ENCODE peak calls at places on chromosomes 1 and 21, in six cellular contexts. One of them, this sample, is unnamed.

GRCh38 chr1:18575620-18576019 is 55.0 kb upstream of the PAX7 start:
- DNase-seq in uterus: no peak
- DNase-seq in endothelial cell of umbilical vein: peak; percentile 18
- DNase-seq in small intestine: peak; percentile 29
- DNase-seq in mammary epithelial cell: no peak
- DNase-seq in neuronal stem cell: peak; percentile 85
- DNase-seq in this sample: peak; percentile 8

GRCh38 chr21:34878940-34879339 is 170.2 kb downstream of the RUNX1 start:
- DNase-seq in uterus: no peak
- DNase-seq in endothelial cell of umbilical vein: no peak
- DNase-seq in small intestine: no peak
- DNase-seq in mammary epithelial cell: no peak
- DNase-seq in neuronal stem cell: no peak
- DNase-seq in this sample: peak; percentile 64

GRCh38 chr1:82399093-82399492 is 598.4 kb downstream of the ADGRL2 start:
- DNase-seq in uterus: no peak
- DNase-seq in endothelial cell of umbilical vein: peak; percentile 3
- DNase-seq in small intestine: no peak
- DNase-seq in mammary epithelial cell: no peak
- DNase-seq in neuronal stem cell: no peak
- DNase-seq in this sample: no peak

GRCh38 chr1:154607748-154608521 is at the start of gene ADAR:
- DNase-seq in uterus: peak; percentile 94
- DNase-seq in endothelial cell of umbilical vein: peak; percentile 94
- DNase-seq in small intestine: peak; percentile 96
- DNase-seq in mammary epithelial cell: peak; percentile 96
- DNase-seq in neuronal stem cell: peak; percentile 62
- DNase-seq in this sample: peak; percentile 93

GRCh38 chr1:113303252-113303651 is 87.1 kb upstream of the MAGI3 start:
- DNase-seq in uterus: no peak
- DNase-seq in endothelial cell of umbilical vein: no peak
- DNase-seq in small intestine: no peak
- DNase-seq in mammary epithelial cell: no peak
- DNase-seq in neuronal stem cell: no peak
- DNase-seq in this sample: no peak

GRCh38 chr1:248851390-248851789 is 7.5 kb downstream of the ZNF692 start:
- DNase-seq in uterus: no peak
- DNase-seq in endothelial cell of umbilical vein: no peak
- DNase-seq in small intestine: no peak
- DNase-seq in mammary epithelial cell: no peak
- DNase-seq in neuronal stem cell: no peak
- DNase-seq in this sample: no peak

GRCh38 chr1:66395202-66396061 is 138.5 kb upstream of the SGIP1 start:
- DNase-seq in uterus: no peak
- DNase-seq in endothelial cell of umbilical vein: no peak
- DNase-seq in small intestine: no peak
- DNase-seq in mammary epithelial cell: peak; percentile 38
- DNase-seq in neuronal stem cell: no peak
- DNase-seq in this sample: no peak

GRCh38 chr1:85319931-85320330 is 43.5 kb upstream of the BCL10 start:
- DNase-seq in uterus: no peak
- DNase-seq in endothelial cell of umbilical vein: peak; percentile 90
- DNase-seq in small intestine: no peak
- DNase-seq in mammary epithelial cell: no peak
- DNase-seq in neuronal stem cell: no peak
- DNase-seq in this sample: peak; percentile 79

GRCh38 chr21:28325618-28326017 is 667.1 kb downstream of the LTN1 start:
- DNase-seq in uterus: no peak
- DNase-seq in endothelial cell of umbilical vein: no peak
- DNase-seq in small intestine: no peak
- DNase-seq in mammary epithelial cell: peak; percentile 79
- DNase-seq in neuronal stem cell: no peak
- DNase-seq in this sample: peak; percentile 81

GRCh38 chr1:149888999-149889289 is 10.4 kb upstream of the BOLA1 start:
- DNase-seq in uterus: peak; percentile 53
- DNase-seq in endothelial cell of umbilical vein: no peak
- DNase-seq in small intestine: no peak
- DNase-seq in mammary epithelial cell: peak; percentile 44
- DNase-seq in neuronal stem cell: no peak
- DNase-seq in this sample: no peak

GRCh38 chr1:176051902-176052518 is 155.1 kb downstream of the COP1 start:
- DNase-seq in uterus: no peak
- DNase-seq in endothelial cell of umbilical vein: no peak
- DNase-seq in small intestine: no peak
- DNase-seq in mammary epithelial cell: peak; percentile 21
- DNase-seq in neuronal stem cell: no peak
- DNase-seq in this sample: peak; percentile 55

GRCh38 chr21:42277593-42277992 is 37.6 kb downstream of the TFF3 start:
- DNase-seq in uterus: no peak
- DNase-seq in endothelial cell of umbilical vein: peak; percentile 77
- DNase-seq in small intestine: no peak
- DNase-seq in mammary epithelial cell: no peak
- DNase-seq in neuronal stem cell: no peak
- DNase-seq in this sample: no peak

GRCh38 chr1:57307382-57307781 is 116.5 kb downstream of the DAB1 start:
- DNase-seq in uterus: no peak
- DNase-seq in endothelial cell of umbilical vein: no peak
- DNase-seq in small intestine: peak; percentile 91
- DNase-seq in mammary epithelial cell: peak; percentile 2
- DNase-seq in neuronal stem cell: no peak
- DNase-seq in this sample: peak; percentile 42

GRCh38 chr1:9439074-9439761 is 100.0 kb upstream of the SLC25A33 start:
- DNase-seq in uterus: no peak
- DNase-seq in endothelial cell of umbilical vein: peak; percentile 22
- DNase-seq in small intestine: peak; percentile 70
- DNase-seq in mammary epithelial cell: peak; percentile 17
- DNase-seq in neuronal stem cell: no peak
- DNase-seq in this sample: peak; percentile 48

GRCh38 chr1:38138498-38139233 is 92.1 kb upstream of the POU3F1 start:
- DNase-seq in uterus: peak; percentile 72
- DNase-seq in endothelial cell of umbilical vein: peak; percentile 79
- DNase-seq in small intestine: no peak
- DNase-seq in mammary epithelial cell: peak; percentile 90
- DNase-seq in neuronal stem cell: no peak
- DNase-seq in this sample: peak; percentile 99

GRCh38 chr1:112702067-112702395 is 4.9 kb downstream of the RHOC start:
- DNase-seq in uterus: no peak
- DNase-seq in endothelial cell of umbilical vein: no peak
- DNase-seq in small intestine: no peak
- DNase-seq in mammary epithelial cell: no peak
- DNase-seq in neuronal stem cell: no peak
- DNase-seq in this sample: no peak

GRCh38 chr1:6483010-6483760 is 8.3 kb downstream of the PLEKHG5 start:
- DNase-seq in uterus: no peak
- DNase-seq in endothelial cell of umbilical vein: no peak
- DNase-seq in small intestine: peak; percentile 79
- DNase-seq in mammary epithelial cell: no peak
- DNase-seq in neuronal stem cell: no peak
- DNase-seq in this sample: no peak

GRCh38 chr1:6485140-6485936 is 6.1 kb downstream of the PLEKHG5 start:
- DNase-seq in uterus: no peak
- DNase-seq in endothelial cell of umbilical vein: peak; percentile 26
- DNase-seq in small intestine: no peak
- DNase-seq in mammary epithelial cell: no peak
- DNase-seq in neuronal stem cell: no peak
- DNase-seq in this sample: no peak

GRCh38 chr1:6483761-6484117 is 7.7 kb downstream of the PLEKHG5 start:
- DNase-seq in uterus: no peak
- DNase-seq in endothelial cell of umbilical vein: no peak
- DNase-seq in small intestine: no peak
- DNase-seq in mammary epithelial cell: no peak
- DNase-seq in neuronal stem cell: no peak
- DNase-seq in this sample: no peak

GRCh38 chr1:6485937-6486250 is 5.6 kb downstream of the PLEKHG5 start:
- DNase-seq in uterus: no peak
- DNase-seq in endothelial cell of umbilical vein: peak; percentile 41
- DNase-seq in small intestine: no peak
- DNase-seq in mammary epithelial cell: no peak
- DNase-seq in neuronal stem cell: no peak
- DNase-seq in this sample: no peak

GRCh38 chr1:6484826-6485139 is 6.7 kb downstream of the PLEKHG5 start:
- DNase-seq in uterus: no peak
- DNase-seq in endothelial cell of umbilical vein: peak; percentile 27
- DNase-seq in small intestine: no peak
- DNase-seq in mammary epithelial cell: no peak
- DNase-seq in neuronal stem cell: no peak
- DNase-seq in this sample: no peak
- H3K4me3 ChIP-seq in uterus: peak overlapping the region; percentile 27
- H3K4me3 ChIP-seq in endothelial cell of umbilical vein: peak overlapping the region; percentile 66
- H3K4me3 ChIP-seq in small intestine: peak overlapping the region; percentile 16
- H3K4me3 ChIP-seq in mammary epithelial cell: no peak overlapping the region
- H3K4me3 ChIP-seq in neuronal stem cell: peak overlapping the region; percentile 62
- H3K4me3 ChIP-seq in this sample: peak overlapping the region; percentile 58

GRCh38 chr1:3193811-3194210 is 124.8 kb downstream of the PRDM16 start:
- DNase-seq in uterus: no peak
- DNase-seq in endothelial cell of umbilical vein: no peak
- DNase-seq in small intestine: no peak
- DNase-seq in mammary epithelial cell: no peak
- DNase-seq in neuronal stem cell: no peak
- DNase-seq in this sample: no peak
- H3K4me3 ChIP-seq in uterus: no peak overlapping the region
- H3K4me3 ChIP-seq in endothelial cell of umbilical vein: no peak overlapping the region
- H3K4me3 ChIP-seq in small intestine: no peak overlapping the region
- H3K4me3 ChIP-seq in mammary epithelial cell: no peak overlapping the region
- H3K4me3 ChIP-seq in neuronal stem cell: no peak overlapping the region
- H3K4me3 ChIP-seq in this sample: no peak overlapping the region

GRCh38 chr21:38948377-38948776 is 142.6 kb downstream of the ETS2 start:
- DNase-seq in uterus: no peak
- DNase-seq in endothelial cell of umbilical vein: no peak
- DNase-seq in small intestine: no peak
- DNase-seq in mammary epithelial cell: peak; percentile 13
- DNase-seq in neuronal stem cell: no peak
- DNase-seq in this sample: peak; percentile 77

GRCh38 chr21:38948981-38949380 is 143.3 kb downstream of the ETS2 start:
- DNase-seq in uterus: no peak
- DNase-seq in endothelial cell of umbilical vein: no peak
- DNase-seq in small intestine: no peak
- DNase-seq in mammary epithelial cell: no peak
- DNase-seq in neuronal stem cell: no peak
- DNase-seq in this sample: no peak

GRCh38 chr21:38942617-38943245 is 137.0 kb downstream of the ETS2 start:
- DNase-seq in uterus: no peak
- DNase-seq in endothelial cell of umbilical vein: no peak
- DNase-seq in small intestine: no peak
- DNase-seq in mammary epithelial cell: no peak
- DNase-seq in neuronal stem cell: no peak
- DNase-seq in this sample: no peak

GRCh38 chr21:38944903-38945302 is 139.2 kb downstream of the ETS2 start:
- DNase-seq in uterus: no peak
- DNase-seq in endothelial cell of umbilical vein: no peak
- DNase-seq in small intestine: no peak
- DNase-seq in mammary epithelial cell: no peak
- DNase-seq in neuronal stem cell: no peak
- DNase-seq in this sample: no peak

GRCh38 chr21:38945536-38946245 is 140.0 kb downstream of the ETS2 start:
- DNase-seq in uterus: no peak
- DNase-seq in endothelial cell of umbilical vein: no peak
- DNase-seq in small intestine: no peak
- DNase-seq in mammary epithelial cell: no peak
- DNase-seq in neuronal stem cell: peak; percentile 71
- DNase-seq in this sample: no peak
- H3K4me3 ChIP-seq in uterus: no peak overlapping the region
- H3K4me3 ChIP-seq in endothelial cell of umbilical vein: no peak overlapping the region
- H3K4me3 ChIP-seq in small intestine: no peak overlapping the region
- H3K4me3 ChIP-seq in mammary epithelial cell: no peak overlapping the region
- H3K4me3 ChIP-seq in neuronal stem cell: no peak overlapping the region
- H3K4me3 ChIP-seq in this sample: no peak overlapping the region

GRCh38 chr21:33703750-33704606 is 61.7 kb downstream of the ITSN1 start:
- DNase-seq in uterus: no peak
- DNase-seq in endothelial cell of umbilical vein: peak; percentile 51
- DNase-seq in small intestine: no peak
- DNase-seq in mammary epithelial cell: no peak
- DNase-seq in neuronal stem cell: no peak
- DNase-seq in this sample: no peak
- H3K4me3 ChIP-seq in uterus: no peak overlapping the region
- H3K4me3 ChIP-seq in endothelial cell of umbilical vein: no peak overlapping the region
- H3K4me3 ChIP-seq in small intestine: no peak overlapping the region
- H3K4me3 ChIP-seq in mammary epithelial cell: no peak overlapping the region
- H3K4me3 ChIP-seq in neuronal stem cell: no peak overlapping the region
- H3K4me3 ChIP-seq in this sample: no peak overlapping the region

DNA sequence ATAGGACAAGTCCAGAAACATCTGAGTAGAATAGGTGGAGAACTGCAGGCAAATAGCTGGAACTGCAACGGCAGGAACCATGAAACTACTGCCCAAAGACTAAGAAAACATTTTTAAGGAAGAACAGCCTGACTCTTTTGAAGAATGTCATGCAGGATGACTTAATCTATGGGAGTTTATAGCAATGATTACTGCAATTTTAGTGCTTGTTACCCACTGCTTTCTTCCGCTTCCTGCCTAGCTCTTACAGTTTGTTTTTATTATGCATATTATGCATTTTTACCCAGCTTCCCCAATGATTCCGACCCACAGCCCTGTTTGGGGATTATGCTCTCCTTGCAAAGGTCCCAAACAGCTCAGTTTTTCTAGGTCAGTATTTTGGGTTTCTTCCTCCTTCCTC is 71.2 kb downstream of the PCNX2 start:
- DNase-seq in uterus: no peak
- DNase-seq in endothelial cell of umbilical vein: no peak
- DNase-seq in small intestine: no peak
- DNase-seq in mammary epithelial cell: no peak
- DNase-seq in neuronal stem cell: no peak
- DNase-seq in this sample: no peak
- H3K4me3 ChIP-seq in uterus: no peak overlapping the region
- H3K4me3 ChIP-seq in endothelial cell of umbilical vein: no peak overlapping the region
- H3K4me3 ChIP-seq in small intestine: no peak overlapping the region
- H3K4me3 ChIP-seq in mammary epithelial cell: no peak overlapping the region
- H3K4me3 ChIP-seq in neuronal stem cell: no peak overlapping the region
- H3K4me3 ChIP-seq in this sample: no peak overlapping the region

DNA sequence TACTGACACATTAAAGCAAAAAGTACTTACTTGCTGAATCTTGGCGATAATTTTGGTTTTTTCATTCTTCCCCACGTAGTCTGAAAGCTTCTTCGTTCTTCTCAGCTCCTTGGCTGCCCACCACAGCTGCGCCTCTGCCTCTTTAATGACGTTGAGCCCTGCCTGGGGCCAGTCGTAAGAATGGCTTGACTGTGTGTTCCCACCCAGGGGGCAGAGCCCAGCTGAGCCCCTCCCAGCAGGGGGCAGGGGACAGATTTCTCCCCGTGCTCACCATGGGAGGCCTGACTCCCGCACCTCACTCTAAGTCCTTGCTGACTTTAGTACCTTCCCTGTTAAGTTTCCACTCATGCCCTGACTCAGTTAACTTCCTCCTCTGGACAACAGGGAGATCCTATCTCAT is 9.0 kb downstream of the CFAP298 start:
- DNase-seq in uterus: no peak
- DNase-seq in endothelial cell of umbilical vein: no peak
- DNase-seq in small intestine: no peak
- DNase-seq in mammary epithelial cell: no peak
- DNase-seq in neuronal stem cell: no peak
- DNase-seq in this sample: no peak
- H3K4me3 ChIP-seq in uterus: no peak overlapping the region
- H3K4me3 ChIP-seq in endothelial cell of umbilical vein: no peak overlapping the region
- H3K4me3 ChIP-seq in small intestine: no peak overlapping the region
- H3K4me3 ChIP-seq in mammary epithelial cell: no peak overlapping the region
- H3K4me3 ChIP-seq in neuronal stem cell: no peak overlapping the region
- H3K4me3 ChIP-seq in this sample: no peak overlapping the region

This sample was measured in bronchial epithelial cell.